ENCODE peak calls at places on chromosomes 16 and 17, in six cellular contexts. T, Z, O, A, H and G are unnamed samples.

GRCh38 chr16:16867994-16868393 is 489.1 kb downstream of the NPIPA7 start:
- DNase-seq in Z (no peak), H (no peak), O (no peak), T (no peak), A (peak; percentile 26), G (no peak)

GRCh38 chr17:81713556-81714411 is 1.7 kb downstream of the SLC25A10 start:
- DNase-seq in O (peak; percentile 82), A (no peak), T (no peak), H (no peak), Z (no peak), G (peak; percentile 94)

GRCh38 chr17:55398689-55399088 is 22.9 kb downstream of the MMD start:
- DNase-seq in A (no peak), H (peak; percentile 67), Z (no peak), O (no peak), T (no peak), G (no peak)

GRCh38 chr17:82458885-82459424 is 414 bp downstream of the NARF start:
- DNase-seq in H (peak; percentile 25), Z (peak; percentile 41), A (no peak), T (no peak), O (peak; percentile 22), G (no peak)

GRCh38 chr16:870856-871561 is 70.5 kb upstream of the GNG13 start:
- DNase-seq in A (no peak), O (no peak), H (no peak), T (peak; percentile 10), Z (no peak), G (no peak)

GRCh38 chr17:20120835-20121234 is 111.7 kb downstream of the SPECC1 start:
- DNase-seq in A (no peak), T (no peak), O (no peak), Z (no peak), H (no peak), G (no peak)

GRCh38 chr17:1713878-1714487 is 3.8 kb upstream of the TLCD2 start:
- DNase-seq in T (no peak), A (peak; percentile 59), O (peak; percentile 57), Z (no peak), H (peak; percentile 70), G (peak; percentile 82)

GRCh38 chr16:53726625-53727024 is 22.7 kb downstream of the FTO start:
- DNase-seq in H (peak; percentile 34), A (peak; percentile 29), O (no peak), T (no peak), Z (no peak), G (no peak)

GRCh38 chr16:56013962-56014552 is 138.9 kb upstream of the CES5A start:
- DNase-seq in H (peak; percentile 90), A (peak; percentile 72), O (peak; percentile 52), Z (no peak), T (peak; percentile 44), G (peak; percentile 27)

GRCh38 chr16:31080756-31081419 is 6.7 kb downstream of the ZNF646 start:
- DNase-seq in A (no peak), O (no peak), T (no peak), H (no peak), Z (no peak), G (no peak)

GRCh38 chr16:1089822-1090619 is 6.0 kb downstream of the C1QTNF8 start:
- DNase-seq in O (no peak), H (no peak), A (no peak), Z (no peak), T (peak; percentile 82), G (no peak)

GRCh38 chr17:74670329-74670728 is 42.4 kb downstream of the CD300LF start:
- DNase-seq in T (no peak), A (no peak), H (no peak), O (no peak), Z (no peak), G (peak; percentile 60)

GRCh38 chr17:7313890-7314718 is 1.1 kb downstream of the GPS2 start:
- DNase-seq in H (no peak), O (no peak), T (no peak), Z (no peak), A (no peak), G (no peak)

GRCh38 chr17:81097943-81098308 is 63.0 kb downstream of the BAIAP2 start:
- DNase-seq in H (no peak), T (peak; percentile 34), O (peak; percentile 82), Z (no peak), A (no peak), G (no peak)

GRCh38 chr16:78177927-78178326 is 78.5 kb downstream of the WWOX start:
- DNase-seq in Z (no peak), A (no peak), H (no peak), T (no peak), O (no peak), G (no peak)

GRCh38 chr17:76199466-76199865 is 40.8 kb downstream of the RNF157 start:
- DNase-seq in O (no peak), A (no peak), H (no peak), Z (no peak), T (no peak), G (no peak)

GRCh38 chr17:32461853-32462617 is 17.7 kb downstream of the PSMD11 start:
- DNase-seq in Z (peak; percentile 66), H (peak; percentile 69), O (peak; percentile 41), T (no peak), A (peak; percentile 45), G (peak; percentile 62)

GRCh38 chr17:40017422-40018080 is 2.3 kb downstream of the CSF3 start:
- DNase-seq in H (no peak), Z (no peak), O (no peak), T (peak; percentile 57), A (no peak), G (no peak)

GRCh38 chr17:79800325-79801155 is 3.7 kb upstream of the CBX8 start:
- DNase-seq in T (no peak), A (no peak), H (no peak), O (peak; percentile 37), Z (no peak), G (peak; percentile 87)

GRCh38 chr17:79802736-79803420 is 6.0 kb upstream of the CBX8 start:
- DNase-seq in Z (no peak), H (no peak), T (no peak), A (no peak), O (no peak), G (no peak)

GRCh38 chr17:79802039-79802735 is 5.3 kb upstream of the CBX8 start:
- DNase-seq in T (no peak), H (no peak), A (no peak), Z (no peak), O (no peak), G (no peak)

GRCh38 chr17:79799538-79800324 is 2.9 kb upstream of the CBX8 start:
- DNase-seq in Z (no peak), O (no peak), T (no peak), A (no peak), H (no peak), G (peak; percentile 33)

GRCh38 chr17:79801156-79802038 is 4.5 kb upstream of the CBX8 start:
- DNase-seq in H (no peak), A (no peak), Z (no peak), O (peak; percentile 49), T (no peak), G (no peak)
- H3K4me3 ChIP-seq in H (peak overlapping the region; percentile 22), A (peak overlapping the region; percentile 29), Z (peak overlapping the region; percentile 41), O (peak overlapping the region; percentile 61), T (peak overlapping the region; percentile 39), G (peak overlapping the region; percentile 45)

GRCh38 chr17:18252160-18252559 is 6.4 kb downstream of the FLII start:
- DNase-seq in Z (no peak), H (no peak), A (no peak), O (no peak), T (no peak), G (no peak)

GRCh38 chr17:18248811-18249210 is 9.7 kb downstream of the FLII start:
- DNase-seq in H (no peak), O (no peak), A (no peak), T (no peak), Z (no peak), G (no peak)

GRCh38 chr17:18250708-18251107 is 7.8 kb downstream of the FLII start:
- DNase-seq in H (no peak), A (no peak), T (no peak), O (no peak), Z (no peak), G (no peak)

GRCh38 chr17:18251204-18251603 is 7.3 kb downstream of the FLII start:
- DNase-seq in T (no peak), O (no peak), A (no peak), Z (no peak), H (no peak), G (no peak)

GRCh38 chr17:18250259-18250658 is 8.3 kb downstream of the FLII start:
- DNase-seq in A (no peak), O (peak; percentile 51), H (no peak), T (no peak), Z (no peak), G (no peak)
- H3K36me3 ChIP-seq in A (peaks cover 92% of the 10 kb centered on the region), O (peaks cover 56% of the 10 kb centered on the region), H (peaks cover 51% of the 10 kb centered on the region), T (peaks cover 99% of the 10 kb centered on the region), Z (peaks cover 89% of the 10 kb centered on the region), G (peaks cover 71% of the 10 kb centered on the region)

GRCh38 chr17:43548689-43549379 is 2.7 kb upstream of the ETV4 start:
- DNase-seq in T (no peak), O (no peak), A (no peak), Z (no peak), H (no peak), G (no peak)

GRCh38 chr17:43547189-43547550 is 1.0 kb upstream of the ETV4 start:
- DNase-seq in A (no peak), T (no peak), H (no peak), Z (no peak), O (no peak), G (no peak)

GRCh38 chr17:43549496-43549895 is 3.4 kb upstream of the ETV4 start:
- DNase-seq in H (no peak), Z (no peak), T (no peak), A (no peak), O (no peak), G (no peak)

GRCh38 chr17:43546317-43547188 is at the start of gene ETV4:
- DNase-seq in A (peak; percentile 94), O (peak; percentile 96), T (peak; percentile 91), Z (peak; percentile 87), H (peak; percentile 91), G (peak; percentile 98)

DNA sequence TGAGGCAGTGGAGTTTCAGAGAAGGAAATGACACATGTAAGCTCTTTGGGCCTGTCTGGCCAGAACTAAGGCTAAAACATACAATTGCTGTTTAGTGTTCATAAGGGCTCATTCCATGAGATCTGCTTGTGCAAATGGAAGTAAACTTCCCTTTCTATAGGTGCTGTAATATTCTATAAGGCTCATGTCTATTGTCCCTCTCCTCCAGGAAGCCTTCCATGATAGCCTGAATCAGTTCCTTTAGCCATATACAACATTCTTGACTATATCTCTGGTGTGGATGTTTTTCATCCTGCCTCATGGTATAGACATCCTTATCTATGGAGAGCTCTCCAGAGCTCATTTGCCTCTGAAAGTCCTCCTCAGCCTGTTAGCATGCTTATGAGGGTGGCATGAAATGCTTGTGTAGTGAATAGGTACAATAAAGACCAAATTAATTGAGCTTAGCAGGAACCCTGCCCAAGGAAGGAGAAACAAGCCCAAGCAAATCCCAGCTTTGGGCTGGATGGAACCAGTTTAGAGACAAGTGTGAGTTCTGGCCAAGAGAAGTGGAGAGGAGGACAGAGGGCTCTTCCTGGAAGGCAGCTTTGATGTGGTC is 1.6 kb upstream of the ETV4 start:
- DNase-seq in H (no peak), A (no peak), Z (no peak), T (no peak), O (no peak), G (no peak)
- H3K27me3 ChIP-seq in H (peaks cover 53% of the 10 kb centered on the region), A (no peaks in the 10 kb centered on the region), Z (no peaks in the 10 kb centered on the region), T (peaks cover 22% of the 10 kb centered on the region), O (no peaks in the 10 kb centered on the region), G (peaks cover 42% of the 10 kb centered on the region)

DNA sequence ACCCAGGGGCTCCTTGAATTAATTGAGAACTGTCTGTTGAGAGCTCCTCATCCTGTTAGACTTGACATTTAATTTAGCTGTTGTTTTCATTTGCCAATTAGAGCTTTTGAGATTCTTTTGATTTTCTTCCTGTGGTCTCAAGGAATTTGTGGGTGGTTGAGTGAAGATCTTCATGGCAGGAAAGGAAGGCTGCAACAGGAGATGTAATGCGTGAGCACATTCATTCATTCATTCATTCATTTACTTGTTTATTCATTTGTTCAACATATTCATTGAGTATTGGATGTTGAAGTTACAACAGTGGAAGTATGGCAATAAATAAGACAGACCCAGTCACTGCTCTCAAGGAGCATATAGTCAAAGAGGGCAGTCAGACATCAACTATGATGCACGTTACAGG is 117.7 kb downstream of the PRKCB start:
- DNase-seq in O (no peak), T (no peak), Z (no peak), A (no peak), H (no peak), G (no peak)
- H3K4me3 ChIP-seq in O (no peak overlapping the region), T (no peak overlapping the region), Z (no peak overlapping the region), A (no peak overlapping the region), H (no peak overlapping the region), G (no peak overlapping the region)